ENCODE peak calls at places on chromosomes 11 and 22, in four cellular contexts. C, Q, R and G are unnamed samples.

GRCh38 chr22:32331236-32331917 is 26.3 kb upstream of the RFPL3 start:
- DNase-seq in Q (no peak), C (no peak), R (no peak), G (peak; percentile 67)

GRCh38 chr11:115548878-115549528 is 44.8 kb upstream of the CADM1 start:
- DNase-seq in R (no peak), C (no peak), Q (no peak), G (no peak)

GRCh38 chr22:39634530-39635399 is 64.2 kb downstream of the CACNA1I start:
- DNase-seq in R (peak; percentile 60), C (no peak), Q (no peak), G (peak; percentile 39)

GRCh38 chr11:119222308-119222707 is 16.2 kb downstream of the CBL start:
- DNase-seq in C (peak; percentile 88), Q (no peak), R (no peak), G (no peak)

GRCh38 chr11:92473736-92474135 is 249.1 kb downstream of the FAT3 start:
- DNase-seq in C (no peak), R (no peak), Q (no peak), G (no peak)

GRCh38 chr22:37601540-37602442 is 6.8 kb upstream of the GGA1 start:
- DNase-seq in Q (no peak), R (no peak), C (no peak), G (no peak)

GRCh38 chr11:65486570-65487466 is 12.0 kb upstream of the MALAT1 start:
- DNase-seq in Q (no peak), R (no peak), C (no peak), G (no peak)

GRCh38 chr11:84887055-84887629 is 740.0 kb downstream of the DLG2 start:
- DNase-seq in Q (no peak), C (no peak), R (no peak), G (no peak)

GRCh38 chr22:37467556-37467955 is 18.6 kb downstream of the MFNG start:
- DNase-seq in Q (no peak), C (no peak), R (no peak), G (no peak)

GRCh38 chr22:28139993-28140392 is 220.9 kb upstream of the PITPNB start:
- DNase-seq in C (no peak), Q (no peak), R (no peak), G (no peak)

GRCh38 chr11:12164061-12165014 is 53.9 kb downstream of the MICAL2 start:
- DNase-seq in C (no peak), Q (no peak), R (no peak), G (no peak)

GRCh38 chr11:84993386-84993785 is 633.8 kb downstream of the DLG2 start:
- DNase-seq in Q (no peak), R (no peak), C (no peak), G (no peak)

GRCh38 chr22:19505735-19506126 is 18.5 kb downstream of the CLDN5 start:
- DNase-seq in C (no peak), Q (no peak), R (no peak), G (no peak)

GRCh38 chr22:41620646-41621098 is at the start of gene DESI1:
- DNase-seq in R (no peak), C (no peak), Q (no peak), G (no peak)

GRCh38 chr11:843818-844692 is 1.4 kb downstream of the TSPAN4 start:
- DNase-seq in Q (no peak), C (no peak), R (peak; percentile 77), G (peak; percentile 77)

GRCh38 chr11:121968638-121969037 is 147.4 kb downstream of the BLID start:
- DNase-seq in C (no peak), Q (no peak), R (no peak), G (no peak)

GRCh38 chr11:78354741-78355705 is 62.6 kb downstream of the GAB2 start:
- DNase-seq in R (no peak), C (peak; percentile 90), Q (no peak), G (no peak)

GRCh38 chr11:60872952-60873524 is 5.7 kb downstream of the ZP1 start:
- DNase-seq in C (no peak), R (peak; percentile 89), Q (no peak), G (no peak)

GRCh38 chr11:1770528-1770927 is 6.8 kb upstream of the CTSD start:
- DNase-seq in C (no peak), Q (no peak), R (no peak), G (no peak)

GRCh38 chr11:73429121-73429740 is 53.0 kb downstream of the RELT start:
- DNase-seq in C (no peak), R (no peak), Q (no peak), G (no peak)

GRCh38 chr11:131809203-131809948 is 439.0 kb downstream of the NTM start:
- DNase-seq in R (no peak), Q (no peak), C (no peak), G (no peak)

GRCh38 chr11:108497317-108498045 is 703 bp downstream of the POGLUT3 start:
- DNase-seq in R (peak; percentile 95), C (peak; percentile 82), Q (peak; percentile 65), G (peak; percentile 96)

GRCh38 chr22:36160499-36160942 is at the start of gene APOL3:
- DNase-seq in R (peak; percentile 32), Q (peak; percentile 49), C (no peak), G (no peak)

GRCh38 chr11:101912823-101913284 is 2.0 kb upstream of the CEP126 start:
- DNase-seq in R (no peak), Q (no peak), C (no peak), G (peak; percentile 85)

GRCh38 chr11:8059571-8060011 is 21.4 kb upstream of the TUB start:
- DNase-seq in Q (no peak), R (no peak), C (no peak), G (no peak)

GRCh38 chr22:47190957-47191323 is 428.5 kb downstream of the TBC1D22A start:
- DNase-seq in Q (no peak), R (no peak), C (no peak), G (no peak)

GRCh38 chr11:45296085-45296484 is 9.9 kb upstream of the SYT13 start:
- DNase-seq in Q (no peak), R (no peak), C (no peak), G (no peak)

GRCh38 chr11:91819195-91819594 is 405.4 kb upstream of the FAT3 start:
- DNase-seq in C (no peak), R (no peak), Q (no peak), G (no peak)